ENCODE peak calls at places on chromosomes 11 and 22, in four cellular contexts. One of them, this sample, is unnamed.

GRCh38 chr11:15327786-15328231 is 213.1 kb downstream of the INSC start:
- DNase-seq in heart left ventricle: peak
- DNase-seq in erythroblast: peak
- DNase-seq in A549: peak
- DNase-seq in this sample: peak

GRCh38 chr11:123197711-123198110 is 2.7 kb upstream of the CLMP start:
- DNase-seq in heart left ventricle: no peak
- DNase-seq in erythroblast: no peak
- DNase-seq in A549: no peak
- DNase-seq in this sample: no peak

GRCh38 chr11:62851807-62852522 is 12.6 kb upstream of the WDR74 start:
- DNase-seq in erythroblast: no peak
- DNase-seq in heart left ventricle: no peak
- DNase-seq in A549: no peak
- DNase-seq in this sample: no peak

GRCh38 chr11:86205415-86206268 is 38.9 kb upstream of the EED start:
- DNase-seq in heart left ventricle: no peak
- DNase-seq in A549: no peak
- DNase-seq in erythroblast: no peak
- DNase-seq in this sample: no peak

GRCh38 chr22:48677621-48678020 is 1150.1 kb downstream of the BRD1 start:
- DNase-seq in erythroblast: no peak
- DNase-seq in heart left ventricle: peak
- DNase-seq in A549: no peak
- DNase-seq in this sample: no peak

GRCh38 chr22:48902983-48903650 is 924.6 kb downstream of the BRD1 start:
- DNase-seq in erythroblast: no peak
- DNase-seq in heart left ventricle: no peak
- DNase-seq in A549: no peak
- DNase-seq in this sample: no peak

GRCh38 chr11:96155627-96156378 is 187.2 kb downstream of the MAML2 start:
- DNase-seq in erythroblast: peak
- DNase-seq in A549: peak
- DNase-seq in heart left ventricle: peak
- DNase-seq in this sample: peak

GRCh38 chr22:26565181-26565580 is 24.8 kb downstream of the TPST2 start:
- DNase-seq in A549: no peak
- DNase-seq in erythroblast: no peak
- DNase-seq in heart left ventricle: no peak
- DNase-seq in this sample: no peak

GRCh38 chr11:64317961-64318693 is at the start of gene PRDX5:
- DNase-seq in heart left ventricle: peak
- DNase-seq in A549: peak
- DNase-seq in erythroblast: peak
- DNase-seq in this sample: peak
- TF ChIP-seq POLR2A in heart left ventricle: peak
- TF ChIP-seq POLR2A in A549: peak
- TF ChIP-seq POLR2A in erythroblast: no peak
- TF ChIP-seq POLR2A in this sample: no peak

GRCh38 chr22:29342577-29343312 is 27.2 kb upstream of the RASL10A start:
- DNase-seq in A549: no peak
- DNase-seq in heart left ventricle: peak
- DNase-seq in erythroblast: peak
- DNase-seq in this sample: no peak

GRCh38 chr22:29343313-29343805 is 27.9 kb upstream of the RASL10A start:
- DNase-seq in heart left ventricle: peak
- DNase-seq in erythroblast: no peak
- DNase-seq in A549: no peak
- DNase-seq in this sample: no peak

GRCh38 chr22:29341056-29341848 is 25.8 kb upstream of the RASL10A start:
- DNase-seq in A549: no peak
- DNase-seq in heart left ventricle: no peak
- DNase-seq in erythroblast: no peak
- DNase-seq in this sample: no peak

GRCh38 chr22:29341849-29342127 is 26.3 kb upstream of the RASL10A start:
- DNase-seq in erythroblast: no peak
- DNase-seq in A549: no peak
- DNase-seq in heart left ventricle: no peak
- DNase-seq in this sample: no peak

DNA sequence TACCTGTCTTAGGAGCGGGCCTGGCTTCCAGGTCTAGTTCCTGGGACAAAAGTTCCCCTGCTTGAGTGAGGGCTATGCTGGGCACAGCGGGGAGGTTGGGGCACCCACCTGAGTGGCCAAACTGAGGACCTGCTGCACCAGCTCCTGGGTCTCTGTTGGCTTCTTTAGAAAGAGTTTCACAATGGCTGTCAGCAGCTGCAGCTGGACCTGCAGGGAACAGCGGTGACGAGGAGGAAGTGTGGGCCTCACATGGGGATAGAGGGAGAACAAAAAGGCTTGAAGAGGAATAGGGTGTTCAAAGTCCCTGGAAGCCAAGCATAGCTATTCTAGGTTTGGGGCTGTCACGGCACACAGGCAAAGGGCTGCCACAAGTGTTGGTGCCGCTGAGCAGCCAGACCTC is 26.7 kb upstream of the RASL10A start:
- DNase-seq in erythroblast: no peak
- DNase-seq in A549: no peak
- DNase-seq in heart left ventricle: no peak
- DNase-seq in this sample: no peak
- TF ChIP-seq POLR2A in erythroblast: no peak
- TF ChIP-seq POLR2A in A549: no peak
- TF ChIP-seq POLR2A in heart left ventricle: no peak
- TF ChIP-seq POLR2A in this sample: no peak

GRCh38 chr11:118080296-118080695 is 3.4 kb downstream of the TMPRSS4 start:
- DNase-seq in erythroblast: no peak
- DNase-seq in A549: no peak
- DNase-seq in heart left ventricle: no peak
- DNase-seq in this sample: no peak

GRCh38 chr11:118076754-118077281 is at the start of gene TMPRSS4:
- DNase-seq in erythroblast: no peak
- DNase-seq in heart left ventricle: no peak
- DNase-seq in A549: no peak
- DNase-seq in this sample: peak

GRCh38 chr11:118081241-118081958 is 4.5 kb downstream of the TMPRSS4 start:
- DNase-seq in heart left ventricle: no peak
- DNase-seq in erythroblast: no peak
- DNase-seq in A549: no peak
- DNase-seq in this sample: no peak

GRCh38 chr11:118079507-118079906 is 2.6 kb downstream of the TMPRSS4 start:
- DNase-seq in heart left ventricle: no peak
- DNase-seq in A549: no peak
- DNase-seq in erythroblast: no peak
- DNase-seq in this sample: no peak

GRCh38 chr11:118078972-118079411 is 2.1 kb downstream of the TMPRSS4 start:
- DNase-seq in erythroblast: no peak
- DNase-seq in heart left ventricle: no peak
- DNase-seq in A549: no peak
- DNase-seq in this sample: no peak
- TF ChIP-seq POLR2A in erythroblast: no peak
- TF ChIP-seq POLR2A in heart left ventricle: no peak
- TF ChIP-seq POLR2A in A549: no peak
- TF ChIP-seq POLR2A in this sample: no peak

DNA sequence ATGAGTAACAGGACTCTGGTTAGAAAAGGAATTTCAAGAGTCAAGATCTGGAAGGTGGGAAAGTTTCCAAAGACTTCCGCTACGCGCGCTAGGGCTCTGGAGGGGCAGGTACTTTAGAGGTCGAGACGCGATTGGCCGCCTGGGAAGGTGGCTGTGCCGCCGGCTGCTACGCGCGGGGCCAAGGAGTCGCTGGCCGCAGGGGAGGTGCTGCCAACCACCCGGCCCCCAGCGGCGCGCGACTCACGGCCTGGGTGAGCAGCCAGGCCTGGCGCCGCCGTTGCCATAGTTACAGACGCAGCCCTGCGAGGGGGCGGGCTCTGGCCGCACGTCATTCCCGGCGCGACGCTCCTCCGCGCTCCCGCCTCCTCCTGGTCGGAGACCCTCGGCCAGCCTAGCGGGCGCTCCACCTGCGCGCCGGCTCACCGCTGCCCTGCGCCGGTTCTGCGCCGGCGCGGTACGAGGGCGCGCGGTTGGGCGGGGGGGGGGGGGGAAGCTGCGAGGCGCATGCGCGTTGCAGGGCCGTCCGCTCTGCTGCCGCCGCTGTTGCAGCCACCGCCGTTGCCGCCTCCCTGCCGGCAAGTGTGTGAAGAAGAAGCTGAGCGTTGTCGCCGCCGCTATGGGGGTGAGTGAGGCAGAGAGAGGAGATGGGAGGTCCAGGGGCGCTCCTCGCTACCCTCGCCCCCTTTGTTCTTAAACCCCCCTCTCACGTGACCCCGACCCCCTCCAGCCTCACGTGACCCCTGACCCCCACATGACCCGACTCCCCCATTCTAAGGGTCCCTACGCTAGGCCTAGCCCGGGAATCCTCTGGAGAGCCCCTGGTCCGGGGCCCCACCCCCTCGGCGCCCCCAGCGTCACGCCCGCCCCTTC is at the start of gene NAA40:
- DNase-seq in A549: peak
- DNase-seq in heart left ventricle: peak
- DNase-seq in erythroblast: peak
- DNase-seq in this sample: peak
- TF ChIP-seq POLR2A in A549: peak
- TF ChIP-seq POLR2A in heart left ventricle: no peak
- TF ChIP-seq POLR2A in erythroblast: peak
- TF ChIP-seq POLR2A in this sample: peak

This sample was measured in HCT116.